ENCODE peak calls at places on chromosomes 12 and 14, in six cellular contexts. G is HT1080, E is fibroblast of the conjunctiva, H is iris pigment epithelial cell, I is AG10803, Z is GM12864. P is an unnamed sample.

GRCh38 chr14:38808734-38809455 is 294.1 kb downstream of the SEC23A start:
- DNase-seq in G (peak; percentile 6), I (no peak), H (no peak), E (no peak), Z (no peak), P (no peak)

GRCh38 chr12:82524636-82525035 is 162.1 kb upstream of the TMTC2 start:
- DNase-seq in G (no peak), H (no peak), I (peak; percentile 3), Z (no peak), E (no peak), P (no peak)

GRCh38 chr14:75497191-75497590 is 25.1 kb upstream of the BATF start:
- DNase-seq in G (no peak), I (no peak), Z (no peak), E (no peak), H (no peak), P (no peak)

GRCh38 chr12:93319523-93320045 is 58.1 kb upstream of the NUDT4 start:
- DNase-seq in Z (no peak), E (no peak), H (no peak), I (peak; percentile 51), G (no peak), P (no peak)

GRCh38 chr12:121693155-121693554 is 19.4 kb upstream of the TMEM120B start:
- DNase-seq in H (no peak), I (no peak), E (no peak), G (no peak), Z (no peak), P (no peak)

GRCh38 chr12:6337958-6338406 is 3.9 kb downstream of the TNFRSF1A start:
- DNase-seq in I (peak; percentile 48), H (peak; percentile 52), Z (no peak), E (no peak), G (no peak), P (no peak)

GRCh38 chr12:103373088-103373523 is 122.7 kb downstream of the C12orf42 start:
- DNase-seq in Z (no peak), G (no peak), I (no peak), H (no peak), E (no peak), P (no peak)

GRCh38 chr12:122738561-122738960 is 7.9 kb upstream of the HCAR1 start:
- DNase-seq in Z (no peak), E (no peak), G (peak; percentile 20), I (no peak), H (no peak), P (no peak)

GRCh38 chr12:115341442-115341841 is 657.5 kb upstream of the TBX3 start:
- DNase-seq in E (peak; percentile 99), G (peak; percentile 96), I (peak; percentile 96), Z (peak; percentile 21), H (peak; percentile 99), P (peak; percentile 97)

GRCh38 chr12:68613209-68613904 is 2.7 kb downstream of the RAP1B start:
- DNase-seq in Z (no peak), I (no peak), H (no peak), E (no peak), G (no peak), P (no peak)

GRCh38 chr12:80509781-80510556 is 65.9 kb downstream of the PTPRQ start:
- DNase-seq in E (peak; percentile 67), G (peak; percentile 43), I (peak; percentile 74), Z (no peak), H (peak; percentile 84), P (peak; percentile 20)